ENCODE peak calls at places on chromosomes 11 and 22, in six cellular contexts. L, Y, C, X, O and Z are unnamed samples.

GRCh38 chr11:125483592-125483991 is 12.5 kb downstream of the FEZ1 start:
- DNase-seq in Y (no peak), C (no peak), X (no peak), L (no peak), O (no peak), Z (no peak)

GRCh38 chr22:37354271-37355069 is 72.2 kb downstream of the CYTH4 start:
- DNase-seq in O (no peak), X (no peak), Y (no peak), C (no peak), L (no peak), Z (no peak)

GRCh38 chr22:46731246-46732040 is 6.6 kb downstream of the CERK start:
- DNase-seq in Y (peak), C (no peak), L (peak), O (peak), X (no peak), Z (no peak)

GRCh38 chr11:134372961-134373360 is 39.1 kb downstream of the B3GAT1 start:
- DNase-seq in C (no peak), X (peak), Y (no peak), L (no peak), O (no peak), Z (no peak)

GRCh38 chr11:73236879-73237278 is 18.8 kb downstream of the P2RY2 start:
- DNase-seq in X (no peak), O (peak), Y (no peak), C (no peak), L (peak), Z (no peak)

GRCh38 chr11:131441398-131441797 is 71.0 kb downstream of the NTM start:
- DNase-seq in O (no peak), L (no peak), Y (no peak), X (no peak), C (no peak), Z (no peak)

GRCh38 chr11:133082851-133083488 is 449.3 kb downstream of the OPCML start:
- DNase-seq in C (peak), Y (no peak), O (no peak), L (peak), X (peak), Z (no peak)

GRCh38 chr22:46965552-46966494 is 203.4 kb downstream of the TBC1D22A start:
- DNase-seq in X (no peak), L (no peak), Y (no peak), O (no peak), C (no peak), Z (no peak)

GRCh38 chr22:49618689-49618953 is 209.1 kb downstream of the BRD1 start:
- DNase-seq in O (no peak), X (no peak), Y (no peak), L (no peak), C (no peak), Z (no peak)

GRCh38 chr11:94183251-94183885 is 54.7 kb downstream of the PANX1 start:
- DNase-seq in O (no peak), Y (no peak), X (no peak), C (no peak), L (no peak), Z (no peak)

GRCh38 chr11:112321521-112322172 is 61.0 kb upstream of the PLET1 start:
- DNase-seq in L (peak), X (no peak), O (peak), C (peak), Y (peak), Z (no peak)

GRCh38 chr11:9639099-9639498 is 24.8 kb upstream of the SWAP70 start:
- DNase-seq in O (no peak), X (no peak), C (no peak), L (no peak), Y (no peak), Z (no peak)

GRCh38 chr11:72764503-72764902 is 12.3 kb upstream of the ARAP1 start:
- DNase-seq in O (no peak), C (no peak), X (no peak), Y (peak), L (peak), Z (no peak)

GRCh38 chr11:17673951-17674350 is 45.4 kb upstream of the MYOD1 start:
- DNase-seq in L (no peak), C (peak), Y (no peak), O (peak), X (no peak), Z (no peak)

GRCh38 chr11:10844364-10844763 is 13.5 kb downstream of the ZBED5 start:
- DNase-seq in L (no peak), Y (no peak), O (no peak), X (peak), C (no peak), Z (no peak)

GRCh38 chr11:1153951-1154487 is 3.7 kb upstream of the MUC5AC start:
- DNase-seq in O (peak), X (no peak), L (peak), C (peak), Y (peak), Z (no peak)

GRCh38 chr11:131908316-131908715 is 537.9 kb downstream of the NTM start:
- DNase-seq in O (no peak), L (no peak), Y (no peak), C (no peak), X (no peak), Z (no peak)

GRCh38 chr22:42309865-42310264 is 39.4 kb upstream of the TCF20 start:
- DNase-seq in L (no peak), C (no peak), Y (no peak), X (no peak), O (no peak), Z (no peak)

GRCh38 chr22:20115691-20116375 is at the start of gene RANBP1:
- DNase-seq in X (no peak), O (no peak), Y (no peak), L (no peak), C (no peak), Z (no peak)

GRCh38 chr11:128294685-128295079 is 292.7 kb downstream of the ETS1 start:
- DNase-seq in X (no peak), C (peak), L (no peak), O (no peak), Y (no peak), Z (no peak)

GRCh38 chr22:22429374-22430108 is 79.0 kb downstream of the ZNF280B start:
- DNase-seq in Y (no peak), X (no peak), C (no peak), L (no peak), O (no peak), Z (no peak)

GRCh38 chr11:1206391-1207271 is 16.2 kb upstream of the MUC5B start:
- DNase-seq in Y (no peak), C (no peak), L (peak), X (no peak), O (no peak), Z (no peak)

GRCh38 chr11:118652681-118653181 is 26.7 kb downstream of the TREH start:
- DNase-seq in C (no peak), O (no peak), Y (no peak), L (no peak), X (no peak), Z (no peak)

GRCh38 chr11:34941688-34942087 is 25.3 kb downstream of the PDHX start:
- DNase-seq in L (no peak), C (no peak), Y (no peak), O (no peak), X (no peak), Z (no peak)

GRCh38 chr11:45766469-45766868 is 38.5 kb upstream of the SLC35C1 start:
- DNase-seq in Y (no peak), O (no peak), L (no peak), X (no peak), C (no peak), Z (no peak)

GRCh38 chr11:96869207-96869606 is 479.4 kb downstream of the JRKL start:
- DNase-seq in L (no peak), C (peak), Y (no peak), O (peak), X (no peak), Z (no peak)